ENCODE peak calls at places on chromosomes 3 and 15, in four cellular contexts. A is K562, S is HL-60, E is GM12878. W is an unnamed sample.

GRCh38 chr3:27610800-27611199 is 111.3 kb downstream of the EOMES start:
- DNase-seq in A (no peak), S (no peak), E (no peak), W (no peak)

GRCh38 chr3:106745344-106746168 is 631.7 kb upstream of the CCDC54 start:
- DNase-seq in A (no peak), S (no peak), E (no peak), W (no peak)

GRCh38 chr15:73674587-73674986 is 9.6 kb upstream of the CD276 start:
- DNase-seq in A (no peak), S (no peak), E (no peak), W (no peak)

GRCh38 chr3:161224786-161225185 is 3.7 kb downstream of the NMD3 start:
- DNase-seq in A (no peak), S (no peak), E (no peak), W (no peak)

GRCh38 chr15:79090487-79091203 is at the start of gene RASGRF1:
- DNase-seq in A (no peak), S (no peak), E (no peak), W (no peak)

GRCh38 chr15:56432304-56432703 is 32.6 kb downstream of the MNS1 start:
- DNase-seq in A (no peak), S (no peak), E (no peak), W (no peak)

GRCh38 chr3:81040107-81040506 is 721.3 kb downstream of the GBE1 start:
- DNase-seq in A (no peak), S (no peak), E (no peak), W (no peak)

GRCh38 chr3:38837358-38837757 is 21.3 kb upstream of the SCN10A start:
- DNase-seq in A (no peak), S (no peak), E (no peak), W (no peak)

GRCh38 chr3:101781166-101781565 is 2.2 kb downstream of the NXPE3 start:
- DNase-seq in A (no peak), S (no peak), E (no peak), W (no peak)

GRCh38 chr3:134044459-134044858 is 14.7 kb upstream of the SLCO2A1 start:
- DNase-seq in A (no peak), S (no peak), E (no peak), W (no peak)
- TF ChIP-seq SPI1 in A (no peak), S (no peak), E (no peak), W (no peak)

DNA sequence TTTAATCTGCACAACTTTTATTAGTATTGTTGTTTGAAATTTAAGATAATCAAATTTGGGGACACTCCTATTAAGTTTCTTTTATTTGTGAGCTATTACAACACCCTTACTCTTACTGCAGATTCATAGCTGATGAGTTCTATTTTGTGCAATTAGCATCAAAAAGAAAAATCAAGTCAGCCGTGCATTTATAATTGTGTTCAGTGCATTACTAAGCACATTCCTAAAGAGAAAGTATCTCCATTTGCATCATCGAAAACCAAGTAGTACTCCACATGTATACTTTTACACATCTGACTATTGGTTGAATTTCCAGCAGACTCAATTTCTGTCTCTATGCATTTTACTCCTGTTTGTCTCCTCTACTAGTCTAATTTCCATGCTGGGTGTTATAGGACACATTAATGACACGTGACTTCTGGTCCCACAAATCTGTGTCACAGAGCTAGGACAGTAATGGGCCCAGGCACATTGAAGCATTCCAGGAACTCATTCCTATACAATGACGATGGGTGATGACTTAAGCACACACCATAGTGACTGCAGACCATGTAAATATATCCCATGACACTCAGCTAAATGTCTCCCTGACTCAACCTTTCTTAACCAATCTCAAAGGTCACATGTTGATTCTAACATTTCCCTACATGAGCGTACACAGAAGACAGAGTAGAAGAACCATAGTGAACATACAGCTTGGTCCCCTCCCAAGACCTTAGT is 477.5 kb downstream of the LPP start:
- DNase-seq in A (no peak), S (no peak), E (no peak), W (no peak)
- TF ChIP-seq POLR2AphosphoS5 in A (no peak), S (no peak), E (no peak), W (no peak)

DNA sequence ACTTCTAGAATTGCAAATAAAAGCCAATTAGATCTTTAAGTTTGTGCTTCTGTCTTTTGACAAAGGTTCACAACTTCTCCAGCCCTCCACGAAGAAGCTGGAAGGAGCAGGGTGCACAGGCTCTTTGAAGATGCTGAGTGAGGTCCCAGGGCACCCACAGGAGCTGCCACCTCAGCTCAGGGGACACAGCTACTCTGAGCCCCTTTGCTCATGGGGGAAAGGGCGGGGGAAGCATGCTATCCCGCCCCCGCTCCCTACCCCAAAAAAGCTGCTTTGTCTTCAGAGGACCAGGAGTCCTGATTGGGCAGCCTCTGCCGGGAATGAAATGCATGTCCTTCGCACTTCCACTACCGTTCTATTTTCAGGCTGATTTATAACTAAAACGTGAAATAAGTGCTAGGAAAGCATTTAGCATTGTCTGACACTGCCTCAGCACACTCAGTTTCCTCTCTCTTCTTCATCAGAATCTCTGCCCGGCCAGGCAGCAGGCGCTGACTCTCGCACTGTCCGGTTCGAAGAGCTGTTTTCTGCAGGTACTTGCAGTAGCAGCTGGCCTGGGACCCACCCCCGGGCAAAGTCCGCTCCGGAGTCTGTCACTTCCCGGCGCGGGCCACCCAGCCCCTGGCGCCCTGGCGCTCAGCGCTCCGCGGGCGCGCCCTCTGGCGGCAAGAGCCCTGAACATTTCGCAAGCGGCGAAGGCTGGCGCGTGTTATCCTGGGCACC is 45.5 kb upstream of the KLHL25 start:
- DNase-seq in A (peak), S (peak), E (peak), W (peak)
- TF ChIP-seq SPI1 in A (no peak), S (no peak), E (no peak), W (no peak)

GRCh38 chr3:169146112-169146665 is 517.3 kb downstream of the MECOM start:
- DNase-seq in A (peak), S (no peak), E (no peak), W (no peak)

GRCh38 chr3:169148448-169149348 is 514.8 kb downstream of the MECOM start:
- DNase-seq in A (peak), S (no peak), E (no peak), W (no peak)

GRCh38 chr3:169145551-169145950 is 518.0 kb downstream of the MECOM start:
- DNase-seq in A (no peak), S (no peak), E (no peak), W (no peak)

GRCh38 chr3:169146866-169147245 is 516.7 kb downstream of the MECOM start:
- DNase-seq in A (peak), S (no peak), E (no peak), W (no peak)

GRCh38 chr3:169147246-169148008 is 516.1 kb downstream of the MECOM start:
- DNase-seq in A (peak), S (no peak), E (no peak), W (no peak)
- TF ChIP-seq POLR2AphosphoS5 in A (no peak), S (no peak), E (no peak), W (no peak)

DNA sequence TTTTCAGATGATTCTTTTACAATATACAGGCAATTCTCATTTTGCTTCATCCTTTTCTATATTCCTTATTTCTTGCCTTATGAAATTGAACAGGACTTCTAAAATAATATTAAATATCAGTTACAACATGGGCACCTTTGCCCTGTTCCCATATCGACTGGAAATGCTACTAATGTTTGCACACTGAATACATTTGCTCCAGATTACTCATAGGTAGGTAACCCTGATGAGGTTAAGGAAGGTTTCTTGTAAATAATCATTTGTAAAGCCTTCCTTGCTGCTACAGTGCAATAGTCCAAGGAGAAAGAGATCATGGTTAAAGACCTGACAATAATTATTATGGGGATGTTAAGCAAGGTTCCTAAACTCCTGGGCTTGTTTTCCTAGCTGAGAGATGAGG is 175.5 kb downstream of the ADAMTS17 start:
- DNase-seq in A (no peak), S (no peak), E (no peak), W (no peak)
- TF ChIP-seq SPI1 in A (no peak), S (no peak), E (no peak), W (no peak)

DNA sequence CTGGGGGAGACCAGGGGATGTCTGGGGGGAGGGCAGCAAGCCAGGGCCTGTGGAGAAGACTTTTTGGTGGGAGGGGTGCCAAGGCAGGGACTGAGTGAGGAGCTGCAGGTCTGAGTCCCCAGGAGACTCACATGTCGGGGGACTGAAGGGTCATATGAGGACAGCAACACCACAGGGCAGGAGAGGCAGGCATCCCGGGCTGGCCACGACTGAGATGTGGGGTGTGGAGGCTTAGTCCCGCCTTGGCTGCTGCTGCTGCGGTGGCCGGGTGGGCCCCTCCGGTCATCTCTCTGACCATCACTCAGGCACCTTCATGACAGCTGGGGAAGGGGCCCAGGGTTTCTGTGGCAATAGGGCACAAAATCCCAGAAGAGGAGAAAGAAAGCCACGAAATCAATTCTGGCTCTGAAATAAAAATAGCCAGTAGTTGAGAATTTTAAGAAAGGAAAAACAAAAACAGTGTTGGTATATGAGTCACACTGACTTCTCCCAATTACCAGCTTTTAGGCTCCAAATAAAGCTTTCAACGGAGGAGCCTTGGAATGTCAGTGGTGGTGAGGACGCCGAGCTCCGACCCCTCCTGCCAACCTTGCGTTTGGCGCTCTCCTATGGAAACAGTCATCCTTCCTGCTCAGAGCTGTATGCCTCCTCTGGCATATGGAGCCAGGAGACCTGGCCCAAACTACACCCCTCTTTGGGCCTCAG is 52.9 kb upstream of the ITGA11 start:
- DNase-seq in A (no peak), S (no peak), E (no peak), W (no peak)
- TF ChIP-seq POLR2AphosphoS5 in A (no peak), S (no peak), E (no peak), W (no peak)

GRCh38 chr3:44913868-44914468 is 39.6 kb downstream of the TGM4 start:
- DNase-seq in A (peak), S (peak), E (no peak), W (peak)
- TF ChIP-seq SPI1 in A (no peak), S (no peak), E (no peak), W (no peak)

W was measured in GM12891.